ENCODE peak calls at places on chromosomes 13 and 19, in five cellular contexts. D is tibial nerve, Y is stomach, F is HepG2, G is suprapubic skin. A is an unnamed sample.

GRCh38 chr19:47779524-47780214 is 1.2 kb downstream of the SELENOW start:
- DNase-seq in Y (peak; percentile 58), F (no peak), D (peak; percentile 45), G (no peak), A (peak; percentile 54)

GRCh38 chr13:30616927-30617314 is 799 bp upstream of the USPL1 start:
- DNase-seq in D (peak; percentile 86), G (peak; percentile 85), F (peak; percentile 90), Y (peak; percentile 65), A (no peak)

GRCh38 chr19:41265376-41266153 is 1.4 kb downstream of the HNRNPUL1 start:
- DNase-seq in F (peak; percentile 56), G (no peak), Y (peak; percentile 27), D (no peak), A (no peak)

GRCh38 chr13:106114981-106115554 is 420.4 kb downstream of the EFNB2 start:
- DNase-seq in G (no peak), Y (no peak), D (no peak), F (no peak), A (no peak)

GRCh38 chr19:44626067-44626624 is 12.8 kb downstream of the IGSF23 start:
- DNase-seq in G (no peak), Y (no peak), F (peak; percentile 89), D (no peak), A (no peak)

GRCh38 chr13:95191821-95192220 is 109.4 kb downstream of the ABCC4 start:
- DNase-seq in G (no peak), D (peak; percentile 63), Y (peak; percentile 73), F (peak; percentile 41), A (peak; percentile 78)

GRCh38 chr13:34070006-34070405 is 252.1 kb downstream of the RFC3 start:
- DNase-seq in Y (no peak), F (no peak), D (no peak), G (no peak), A (no peak)

GRCh38 chr13:112071011-112071901 is 4.3 kb downstream of the SOX1 start:
- DNase-seq in Y (no peak), D (no peak), F (no peak), G (peak; percentile 56), A (no peak)

GRCh38 chr13:39557285-39557955 is 45.6 kb downstream of the LHFPL6 start:
- DNase-seq in D (no peak), F (no peak), G (no peak), Y (no peak), A (no peak)

GRCh38 chr13:112055032-112055416 is 11.9 kb upstream of the SOX1 start:
- DNase-seq in F (no peak), G (no peak), Y (no peak), D (no peak), A (no peak)

GRCh38 chr13:106008540-106008939 is 526.9 kb downstream of the EFNB2 start:
- DNase-seq in D (no peak), G (no peak), Y (no peak), F (no peak), A (no peak)

GRCh38 chr13:44667950-44668349 is 91.8 kb upstream of the TSC22D1 start:
- DNase-seq in G (no peak), D (no peak), F (no peak), Y (no peak), A (no peak)

GRCh38 chr19:35449347-35450043 is 1.4 kb downstream of the FFAR2 start:
- DNase-seq in Y (peak; percentile 38), F (no peak), G (no peak), D (no peak), A (no peak)

GRCh38 chr13:41696163-41697003 is 239.0 kb downstream of the RGCC start:
- DNase-seq in D (no peak), G (no peak), F (peak; percentile 2), Y (no peak), A (no peak)

GRCh38 chr13:109729031-109729870 is 57.1 kb downstream of the IRS2 start:
- DNase-seq in D (no peak), F (no peak), G (no peak), Y (no peak), A (no peak)

GRCh38 chr19:18785179-18786124 is 5.7 kb downstream of the COMP start:
- DNase-seq in Y (peak; percentile 82), G (peak; percentile 89), D (peak; percentile 81), F (peak; percentile 65), A (peak; percentile 82)

GRCh38 chr13:97974773-97975172 is 21.3 kb downstream of the IPO5 start:
- DNase-seq in Y (no peak), G (no peak), F (no peak), D (no peak), A (no peak)

GRCh38 chr13:37074703-37075102 is 15.2 kb upstream of the SUPT20H start:
- DNase-seq in D (no peak), G (no peak), Y (no peak), F (no peak), A (no peak)

GRCh38 chr19:10800488-10800887 is 35.5 kb downstream of the TMED1 start:
- DNase-seq in F (no peak), D (no peak), G (no peak), Y (no peak), A (no peak)

GRCh38 chr13:78607409-78608253 is 4.3 kb upstream of the POU4F1 start:
- DNase-seq in F (no peak), Y (no peak), D (no peak), G (no peak), A (no peak)

GRCh38 chr19:34260771-34261173 is 6.4 kb downstream of the GARRE1 start:
- DNase-seq in Y (no peak), G (no peak), F (no peak), D (no peak), A (no peak)

GRCh38 chr19:294819-295686 is 3.9 kb upstream of the PLPP2 start:
- DNase-seq in G (no peak), D (no peak), F (no peak), Y (peak; percentile 68), A (no peak)

GRCh38 chr19:20969498-20969897 is 46.4 kb downstream of the ZNF85 start:
- DNase-seq in F (peak; percentile 17), D (no peak), G (no peak), Y (no peak), A (no peak)

GRCh38 chr19:28685802-28686201 is 527.1 kb downstream of the UQCRFS1 start:
- DNase-seq in F (no peak), G (no peak), Y (no peak), D (no peak), A (no peak)

GRCh38 chr13:25912961-25913360 is 138.9 kb downstream of the SHISA2 start:
- DNase-seq in D (no peak), F (no peak), Y (no peak), G (no peak), A (no peak)

GRCh38 chr13:49443327-49443688 is 556 bp downstream of the CAB39L start:
- DNase-seq in Y (no peak), F (peak; percentile 40), D (no peak), G (no peak), A (no peak)

GRCh38 chr19:49555600-49556411 is 24.6 kb downstream of the NOSIP start:
- DNase-seq in D (peak; percentile 77), F (no peak), Y (peak; percentile 54), G (no peak), A (peak; percentile 78)

DNA sequence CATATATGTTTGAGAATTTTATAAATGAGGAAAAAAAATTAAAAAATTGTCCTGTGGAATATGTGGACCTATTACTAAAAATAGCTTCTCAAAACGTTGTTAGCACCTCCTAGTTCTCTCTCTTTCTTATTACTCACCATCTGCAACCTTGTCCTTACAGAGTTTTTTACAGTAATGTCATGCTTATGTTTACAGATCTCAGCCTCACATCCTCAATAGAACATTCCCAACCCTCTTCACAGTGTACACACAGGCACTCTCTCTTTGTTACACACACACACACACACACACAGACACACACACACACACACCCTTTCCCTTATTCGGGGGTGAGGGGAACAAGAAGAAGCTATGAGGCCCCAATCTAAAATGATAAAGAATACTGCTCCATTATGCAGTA is 197.7 kb downstream of the SLITRK6 start:
- DNase-seq in G (no peak), D (no peak), Y (no peak), F (no peak), A (no peak)
- TF ChIP-seq CTCF in G (no peak), D (no peak), Y (no peak), F (no peak), A (no peak)

GRCh38 chr19:5171711-5172110 is 168.9 kb downstream of the PTPRS start:
- DNase-seq in Y (no peak), G (no peak), F (peak; percentile 17), D (no peak), A (no peak)

GRCh38 chr19:5170329-5170745 is 170.3 kb downstream of the PTPRS start:
- DNase-seq in D (no peak), Y (peak; percentile 34), G (no peak), F (no peak), A (no peak)

GRCh38 chr19:5173993-5174392 is 166.6 kb downstream of the PTPRS start:
- DNase-seq in Y (no peak), D (no peak), G (no peak), F (no peak), A (no peak)

GRCh38 chr19:5178051-5178450 is 162.6 kb downstream of the PTPRS start:
- DNase-seq in D (no peak), Y (no peak), F (no peak), G (no peak), A (no peak)

DNA sequence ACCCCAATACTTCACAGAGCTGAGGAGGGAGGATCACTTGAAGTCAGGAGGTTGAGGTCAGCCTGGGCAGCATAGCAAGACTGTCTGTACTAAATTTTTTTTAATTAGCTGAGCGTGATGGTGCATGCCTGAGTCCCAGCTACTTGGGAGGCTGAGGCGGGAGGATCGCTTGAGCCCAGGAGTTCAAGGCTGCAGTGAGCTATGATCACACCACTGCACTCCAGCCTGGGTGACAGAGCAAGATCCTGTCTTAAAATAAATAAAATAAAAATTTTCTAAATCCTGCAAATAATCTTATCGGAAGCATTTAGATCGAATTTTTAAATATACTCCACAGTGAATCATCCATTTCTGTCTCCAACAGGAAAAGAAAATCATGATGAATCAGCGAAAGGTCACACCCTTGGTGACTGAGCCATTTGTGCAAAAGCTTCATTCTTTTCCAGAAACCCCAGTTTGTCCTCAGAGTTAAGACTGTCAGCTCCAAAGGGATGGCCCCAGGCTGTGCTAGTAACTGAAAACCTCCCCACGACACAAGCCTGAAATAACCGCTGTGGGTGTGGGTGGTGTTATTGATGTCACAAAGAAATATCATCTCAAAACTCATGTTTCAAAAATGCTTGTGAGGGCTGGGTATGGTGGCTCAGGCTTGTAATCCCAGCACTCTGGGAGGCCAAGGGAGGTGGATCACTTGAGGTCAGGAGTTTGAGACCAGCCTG is 167.6 kb downstream of the PTPRS start:
- DNase-seq in F (no peak), Y (no peak), D (no peak), G (no peak), A (no peak)
- TF ChIP-seq EP300 in F (no peak), Y (no peak), D (peak; percentile 8), G (no peak), A (no peak)

GRCh38 chr13:75704942-75705320 is 68.8 kb downstream of the LMO7 start:
- DNase-seq in Y (peak; percentile 77), F (no peak), D (no peak), G (no peak), A (no peak)
- TF ChIP-seq CTCF in Y (no peak), F (no peak), D (no peak), G (no peak), A (no peak)

DNA sequence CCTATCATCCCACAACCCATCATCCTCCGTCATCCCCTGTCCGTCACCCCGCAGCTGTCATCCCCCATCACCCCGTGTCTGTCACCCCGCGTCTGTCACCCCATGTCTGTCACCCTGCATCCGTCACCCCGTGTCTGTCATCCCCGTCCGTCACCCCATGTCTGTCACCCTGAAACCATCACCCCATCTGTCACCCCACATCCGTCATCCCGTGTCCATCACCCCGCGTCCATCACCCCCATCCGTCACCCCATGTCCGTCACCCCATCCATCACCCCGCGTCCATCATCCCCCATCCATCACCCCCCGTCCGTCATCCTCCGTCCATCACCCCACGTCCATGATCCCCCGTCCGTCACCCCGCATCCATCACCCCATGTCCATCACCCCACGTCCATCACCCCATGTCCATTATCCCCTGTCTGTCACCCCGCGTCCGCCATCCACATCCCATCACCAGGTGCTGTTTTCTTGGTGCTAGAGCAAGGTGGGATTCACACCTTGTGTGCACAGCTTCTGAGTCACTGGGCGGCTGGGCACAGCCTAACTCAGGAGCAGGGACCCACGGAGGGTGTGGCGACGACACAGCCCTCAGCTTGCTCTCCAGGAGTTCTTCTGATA is 24.2 kb downstream of the RASA3 start:
- DNase-seq in F (no peak), Y (no peak), G (peak; percentile 76), D (no peak), A (no peak)
- TF ChIP-seq EP300 in F (no peak), Y (no peak), G (no peak), D (no peak), A (no peak)